ENCODE peak calls at places on chromosomes 7 and 10, in five cellular contexts. I is CD8-positive, alpha-beta T cell; B is posterior cingulate gyrus; S is HuH-7.5; Z is GM12865. K is an unnamed sample.

GRCh38 chr10:93722550-93722949 is 20.2 kb upstream of the FRA10AC1 start:
- DNase-seq in B (no peak), S (no peak), Z (no peak), I (no peak), K (no peak)

GRCh38 chr7:141014091-141014490 is 661 bp downstream of the MRPS33 start:
- DNase-seq in B (no peak), S (no peak), Z (no peak), I (no peak), K (no peak)

GRCh38 chr10:58157076-58157766 is 110.5 kb downstream of the IPMK start:
- DNase-seq in Z (no peak), S (no peak), B (no peak), I (no peak), K (no peak)

GRCh38 chr7:28773423-28774129 is 184.6 kb downstream of the TRIL start:
- DNase-seq in I (no peak), Z (no peak), B (no peak), S (no peak), K (no peak)

GRCh38 chr7:121530251-121531174 is 134.4 kb upstream of the FAM3C start:
- DNase-seq in S (no peak), Z (peak), B (no peak), I (peak), K (peak)

GRCh38 chr10:71772832-71773220 is 494 bp downstream of the VSIR start:
- DNase-seq in Z (no peak), S (no peak), B (no peak), I (no peak), K (no peak)

GRCh38 chr7:31815796-31816195 is 128.8 kb downstream of the PPP1R17 start:
- DNase-seq in B (no peak), Z (no peak), I (no peak), S (no peak), K (no peak)

GRCh38 chr7:151306860-151307259 is 34.8 kb upstream of the NUB1 start:
- DNase-seq in I (no peak), S (no peak), B (no peak), Z (no peak), K (no peak)

GRCh38 chr7:46859963-46860475 is 721.9 kb downstream of the TNS3 start:
- DNase-seq in Z (no peak), B (no peak), S (no peak), I (no peak), K (no peak)

GRCh38 chr7:50560865-50561351 is 4.3 kb downstream of the DDC start:
- DNase-seq in B (no peak), I (no peak), Z (no peak), S (no peak), K (no peak)

GRCh38 chr10:33365871-33366411 is 31.5 kb upstream of the NRP1 start:
- DNase-seq in S (no peak), B (no peak), I (no peak), Z (no peak), K (no peak)

GRCh38 chr10:49611815-49612512 is 1.9 kb downstream of the SLC18A3 start:
- DNase-seq in I (no peak), S (no peak), B (no peak), Z (no peak), K (no peak)

GRCh38 chr10:102240467-102241036 is 760 bp downstream of the PITX3 start:
- DNase-seq in I (no peak), B (no peak), S (no peak), Z (no peak), K (no peak)

GRCh38 chr7:42096681-42097637 is 140.1 kb downstream of the GLI3 start:
- DNase-seq in I (no peak), S (no peak), Z (no peak), B (no peak), K (no peak)

GRCh38 chr10:77578583-77579227 is 58.9 kb downstream of the KCNMA1 start:
- DNase-seq in I (no peak), Z (no peak), B (no peak), S (no peak), K (no peak)

GRCh38 chr10:62723375-62723774 is 81.1 kb upstream of the ADO start:
- DNase-seq in Z (no peak), B (no peak), S (no peak), I (no peak), K (no peak)

GRCh38 chr7:99540542-99540941 is 11.4 kb downstream of the FAM200A start:
- DNase-seq in I (no peak), S (no peak), B (no peak), Z (no peak), K (no peak)

GRCh38 chr10:17237915-17238444 is 9.9 kb downstream of the VIM start:
- DNase-seq in Z (no peak), I (no peak), B (no peak), S (no peak), K (no peak)

GRCh38 chr7:57426629-57427003 is 23.4 kb upstream of the ZNF716 start:
- DNase-seq in Z (no peak), I (no peak), S (no peak), B (no peak), K (no peak)

GRCh38 chr7:105130580-105130979 is 116.6 kb downstream of the KMT2E start:
- DNase-seq in Z (no peak), I (no peak), B (no peak), S (no peak), K (no peak)

GRCh38 chr10:9315292-9315691 is 1260.8 kb downstream of the GATA3 start:
- DNase-seq in B (no peak), S (no peak), I (no peak), Z (no peak), K (no peak)

GRCh38 chr7:1721047-1721687 is 51.1 kb downstream of the ELFN1 start:
- DNase-seq in Z (no peak), S (no peak), B (no peak), I (no peak), K (no peak)

GRCh38 chr7:41006591-41006990 is 696.3 kb downstream of the INHBA start:
- DNase-seq in B (no peak), Z (no peak), S (no peak), I (no peak), K (no peak)

GRCh38 chr7:131608112-131608498 is 51.7 kb upstream of the PODXL start:
- DNase-seq in S (no peak), I (no peak), Z (no peak), B (no peak), K (no peak)

GRCh38 chr7:55439627-55440026 is 74.5 kb downstream of the LANCL2 start:
- DNase-seq in S (no peak), I (no peak), Z (no peak), B (peak), K (no peak)

GRCh38 chr10:21495002-21495685 is 30.3 kb downstream of the SKIDA1 start:
- DNase-seq in Z (no peak), I (no peak), B (no peak), S (peak), K (no peak)

GRCh38 chr7:93146465-93147127 is 1.6 kb downstream of the SAMD9L start:
- DNase-seq in I (no peak), S (no peak), B (no peak), Z (peak), K (no peak)

GRCh38 chr10:21265622-21266021 is 259.9 kb downstream of the SKIDA1 start:
- DNase-seq in S (no peak), Z (no peak), B (no peak), I (no peak), K (no peak)